ENCODE peak calls at places on chromosomes 2 and 18, in eight cellular contexts. One of them, this sample, is unnamed.

GRCh38 chr2:209208211-209208610 is 215.6 kb upstream of the MAP2 start:
- DNase-seq in IMR-90: no peak
- DNase-seq in astrocyte: no peak
- DNase-seq in CD8-positive, alpha-beta memory T cell: no peak
- DNase-seq in transverse colon: peak; percentile 50
- DNase-seq in aorta: no peak
- DNase-seq in right lobe of liver: no peak
- DNase-seq in mesenchymal stem cell: peak; percentile 22
- DNase-seq in this sample: no peak

GRCh38 chr18:28594034-28594433 is 417.1 kb upstream of the CDH2 start:
- DNase-seq in IMR-90: peak; percentile 41
- DNase-seq in astrocyte: peak; percentile 7
- DNase-seq in CD8-positive, alpha-beta memory T cell: no peak
- DNase-seq in transverse colon: no peak
- DNase-seq in aorta: no peak
- DNase-seq in right lobe of liver: no peak
- DNase-seq in mesenchymal stem cell: peak; percentile 18
- DNase-seq in this sample: no peak

GRCh38 chr18:13283746-13284145 is 65.2 kb downstream of the LDLRAD4 start:
- DNase-seq in IMR-90: no peak
- DNase-seq in astrocyte: no peak
- DNase-seq in CD8-positive, alpha-beta memory T cell: no peak
- DNase-seq in transverse colon: no peak
- DNase-seq in aorta: no peak
- DNase-seq in right lobe of liver: no peak
- DNase-seq in mesenchymal stem cell: no peak
- DNase-seq in this sample: no peak

GRCh38 chr2:40534528-40534927 is 82.6 kb upstream of the SLC8A1 start:
- DNase-seq in IMR-90: peak; percentile 4
- DNase-seq in astrocyte: peak; percentile 18
- DNase-seq in CD8-positive, alpha-beta memory T cell: no peak
- DNase-seq in transverse colon: no peak
- DNase-seq in aorta: no peak
- DNase-seq in right lobe of liver: no peak
- DNase-seq in mesenchymal stem cell: no peak
- DNase-seq in this sample: no peak

GRCh38 chr2:8119782-8120551 is 561.9 kb upstream of the ID2 start:
- DNase-seq in IMR-90: peak; percentile 73
- DNase-seq in astrocyte: peak; percentile 66
- DNase-seq in CD8-positive, alpha-beta memory T cell: no peak
- DNase-seq in transverse colon: peak; percentile 27
- DNase-seq in aorta: no peak
- DNase-seq in right lobe of liver: peak; percentile 76
- DNase-seq in mesenchymal stem cell: peak; percentile 40
- DNase-seq in this sample: no peak

GRCh38 chr2:191150451-191151314 is at the start of gene STAT4:
- DNase-seq in IMR-90: peak; percentile 47
- DNase-seq in astrocyte: peak; percentile 67
- DNase-seq in CD8-positive, alpha-beta memory T cell: peak; percentile 91
- DNase-seq in transverse colon: peak; percentile 81
- DNase-seq in aorta: peak; percentile 69
- DNase-seq in right lobe of liver: no peak
- DNase-seq in mesenchymal stem cell: peak; percentile 81
- DNase-seq in this sample: peak; percentile 84

GRCh38 chr2:214069254-214069653 is 341.6 kb upstream of the VWC2L start:
- DNase-seq in IMR-90: peak; percentile 93
- DNase-seq in astrocyte: peak; percentile 93
- DNase-seq in CD8-positive, alpha-beta memory T cell: no peak
- DNase-seq in transverse colon: no peak
- DNase-seq in aorta: no peak
- DNase-seq in right lobe of liver: no peak
- DNase-seq in mesenchymal stem cell: peak; percentile 95
- DNase-seq in this sample: no peak

GRCh38 chr2:232588680-232589585 is 38.4 kb downstream of the EIF4E2 start:
- DNase-seq in IMR-90: peak; percentile 86
- DNase-seq in astrocyte: peak; percentile 83
- DNase-seq in CD8-positive, alpha-beta memory T cell: no peak
- DNase-seq in transverse colon: peak; percentile 71
- DNase-seq in aorta: peak; percentile 81
- DNase-seq in right lobe of liver: peak; percentile 87
- DNase-seq in mesenchymal stem cell: no peak
- DNase-seq in this sample: no peak

GRCh38 chr2:43326116-43326825 is 99.9 kb upstream of the ZFP36L2 start:
- DNase-seq in IMR-90: no peak
- DNase-seq in astrocyte: no peak
- DNase-seq in CD8-positive, alpha-beta memory T cell: no peak
- DNase-seq in transverse colon: no peak
- DNase-seq in aorta: no peak
- DNase-seq in right lobe of liver: no peak
- DNase-seq in mesenchymal stem cell: no peak
- DNase-seq in this sample: no peak

GRCh38 chr2:45029215-45029614 is 20.0 kb upstream of the SIX2 start:
- DNase-seq in IMR-90: no peak
- DNase-seq in astrocyte: no peak
- DNase-seq in CD8-positive, alpha-beta memory T cell: no peak
- DNase-seq in transverse colon: no peak
- DNase-seq in aorta: no peak
- DNase-seq in right lobe of liver: no peak
- DNase-seq in mesenchymal stem cell: no peak
- DNase-seq in this sample: no peak

GRCh38 chr2:240450532-240451107 is 15.2 kb downstream of the GPC1 start:
- DNase-seq in IMR-90: no peak
- DNase-seq in astrocyte: no peak
- DNase-seq in CD8-positive, alpha-beta memory T cell: no peak
- DNase-seq in transverse colon: no peak
- DNase-seq in aorta: no peak
- DNase-seq in right lobe of liver: no peak
- DNase-seq in mesenchymal stem cell: no peak
- DNase-seq in this sample: no peak

GRCh38 chr2:130825231-130825971 is 11.3 kb upstream of the ARHGEF4 start:
- DNase-seq in IMR-90: no peak
- DNase-seq in astrocyte: no peak
- DNase-seq in CD8-positive, alpha-beta memory T cell: no peak
- DNase-seq in transverse colon: no peak
- DNase-seq in aorta: peak; percentile 71
- DNase-seq in right lobe of liver: no peak
- DNase-seq in mesenchymal stem cell: no peak
- DNase-seq in this sample: no peak

GRCh38 chr18:70195852-70196434 is 9.5 kb downstream of the RTTN start:
- DNase-seq in IMR-90: peak; percentile 70
- DNase-seq in astrocyte: peak; percentile 27
- DNase-seq in CD8-positive, alpha-beta memory T cell: no peak
- DNase-seq in transverse colon: peak; percentile 9
- DNase-seq in aorta: no peak
- DNase-seq in right lobe of liver: no peak
- DNase-seq in mesenchymal stem cell: peak; percentile 57
- DNase-seq in this sample: no peak

GRCh38 chr2:144357623-144358400 is 162.1 kb downstream of the ZEB2 start:
- DNase-seq in IMR-90: peak; percentile 99
- DNase-seq in astrocyte: peak; percentile 99
- DNase-seq in CD8-positive, alpha-beta memory T cell: no peak
- DNase-seq in transverse colon: no peak
- DNase-seq in aorta: no peak
- DNase-seq in right lobe of liver: no peak
- DNase-seq in mesenchymal stem cell: peak; percentile 99
- DNase-seq in this sample: no peak

GRCh38 chr2:96977631-96978195 is 8.7 kb downstream of the FAM178B start:
- DNase-seq in IMR-90: peak; percentile 79
- DNase-seq in astrocyte: peak; percentile 76
- DNase-seq in CD8-positive, alpha-beta memory T cell: no peak
- DNase-seq in transverse colon: no peak
- DNase-seq in aorta: no peak
- DNase-seq in right lobe of liver: no peak
- DNase-seq in mesenchymal stem cell: peak; percentile 68
- DNase-seq in this sample: no peak

GRCh38 chr2:98729652-98730051 is 1.3 kb downstream of the MGAT4A start:
- DNase-seq in IMR-90: no peak
- DNase-seq in astrocyte: no peak
- DNase-seq in CD8-positive, alpha-beta memory T cell: no peak
- DNase-seq in transverse colon: no peak
- DNase-seq in aorta: no peak
- DNase-seq in right lobe of liver: no peak
- DNase-seq in mesenchymal stem cell: no peak
- DNase-seq in this sample: no peak

GRCh38 chr18:54684786-54685185 is 93.7 kb downstream of the DYNAP start:
- DNase-seq in IMR-90: no peak
- DNase-seq in astrocyte: peak; percentile 53
- DNase-seq in CD8-positive, alpha-beta memory T cell: no peak
- DNase-seq in transverse colon: no peak
- DNase-seq in aorta: no peak
- DNase-seq in right lobe of liver: no peak
- DNase-seq in mesenchymal stem cell: peak; percentile 88
- DNase-seq in this sample: no peak

GRCh38 chr2:82139979-82140611 is 1835.5 kb upstream of the LRRTM1 start:
- DNase-seq in IMR-90: no peak
- DNase-seq in astrocyte: no peak
- DNase-seq in CD8-positive, alpha-beta memory T cell: no peak
- DNase-seq in transverse colon: peak; percentile 29
- DNase-seq in aorta: no peak
- DNase-seq in right lobe of liver: no peak
- DNase-seq in mesenchymal stem cell: no peak
- DNase-seq in this sample: no peak

GRCh38 chr2:47069628-47070154 is 85.4 kb downstream of the STPG4 start:
- DNase-seq in IMR-90: peak; percentile 65
- DNase-seq in astrocyte: peak; percentile 76
- DNase-seq in CD8-positive, alpha-beta memory T cell: no peak
- DNase-seq in transverse colon: peak; percentile 87
- DNase-seq in aorta: peak; percentile 92
- DNase-seq in right lobe of liver: no peak
- DNase-seq in mesenchymal stem cell: peak; percentile 60
- DNase-seq in this sample: no peak
- H3K4me1 ChIP-seq in IMR-90: peaks cover 46% of the 10 kb centered on the region
- H3K4me1 ChIP-seq in astrocyte: peaks cover 62% of the 10 kb centered on the region
- H3K4me1 ChIP-seq in CD8-positive, alpha-beta memory T cell: peaks cover 34% of the 10 kb centered on the region
- H3K4me1 ChIP-seq in transverse colon: peaks cover 89% of the 10 kb centered on the region
- H3K4me1 ChIP-seq in aorta: peaks cover 2% of the 10 kb centered on the region
- H3K4me1 ChIP-seq in right lobe of liver: peaks cover 14% of the 10 kb centered on the region
- H3K4me1 ChIP-seq in mesenchymal stem cell: peaks cover 48% of the 10 kb centered on the region
- H3K4me1 ChIP-seq in this sample: peaks cover 27% of the 10 kb centered on the region

DNA sequence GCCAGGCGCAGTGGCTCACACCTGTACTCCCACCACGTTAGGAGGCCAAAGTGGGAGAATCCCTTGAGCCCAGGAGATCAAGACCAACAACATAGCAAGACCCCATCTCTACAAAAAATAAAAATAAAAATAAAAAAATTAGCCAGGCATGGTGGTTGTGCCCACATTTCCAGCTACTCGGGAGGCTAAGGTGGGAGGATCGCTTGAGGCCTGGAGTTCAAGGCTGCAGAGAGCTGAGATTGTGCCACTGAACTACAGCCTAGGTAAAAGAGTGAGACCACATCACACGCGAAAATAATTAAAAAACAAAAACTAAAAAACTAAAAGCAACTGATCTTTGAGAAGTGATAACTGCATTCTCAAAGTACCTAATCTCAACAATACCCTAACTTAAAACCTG is 1.8 kb downstream of the C2orf76 start:
- DNase-seq in IMR-90: no peak
- DNase-seq in astrocyte: no peak
- DNase-seq in CD8-positive, alpha-beta memory T cell: no peak
- DNase-seq in transverse colon: no peak
- DNase-seq in aorta: no peak
- DNase-seq in right lobe of liver: no peak
- DNase-seq in mesenchymal stem cell: no peak
- DNase-seq in this sample: no peak
- H3K4me3 ChIP-seq in IMR-90: no peak overlapping the region
- H3K4me3 ChIP-seq in astrocyte: no peak overlapping the region
- H3K4me3 ChIP-seq in CD8-positive, alpha-beta memory T cell: no peak overlapping the region
- H3K4me3 ChIP-seq in transverse colon: no peak overlapping the region
- H3K4me3 ChIP-seq in aorta: no peak overlapping the region
- H3K4me3 ChIP-seq in right lobe of liver: no peak overlapping the region
- H3K4me3 ChIP-seq in mesenchymal stem cell: peak overlapping the region; percentile 98
- H3K4me3 ChIP-seq in this sample: no peak overlapping the region

DNA sequence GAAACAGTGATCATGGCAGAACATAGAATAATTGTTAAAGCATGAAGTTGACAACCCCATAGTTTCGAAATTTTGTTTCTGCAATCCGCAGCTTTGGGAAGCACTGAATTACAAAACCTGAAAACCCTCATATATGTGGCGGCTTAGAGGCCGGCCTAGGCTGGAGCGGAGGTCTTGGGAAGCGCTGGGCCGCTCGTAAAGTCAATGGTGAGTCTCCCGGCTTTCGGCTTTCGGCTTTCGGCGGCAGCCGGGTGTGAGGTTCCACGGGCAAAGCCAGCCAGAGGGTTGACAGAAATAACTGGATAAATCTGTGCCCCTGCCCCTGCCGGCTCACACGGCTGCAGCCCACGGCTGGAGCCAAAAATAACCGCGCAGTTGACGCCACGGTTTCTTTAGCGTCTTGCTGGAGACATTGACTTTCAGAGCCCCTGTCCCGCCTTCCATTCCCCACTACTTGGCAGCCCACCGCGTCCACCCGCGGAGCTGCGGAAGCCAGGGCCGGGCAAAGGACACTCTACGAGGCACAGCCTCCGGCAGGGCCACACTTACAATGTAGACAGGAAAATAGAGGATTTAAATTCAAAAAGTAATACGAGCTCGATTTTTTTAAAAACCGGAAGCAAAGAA is 28.5 kb upstream of the ATP6V1B1 start:
- DNase-seq in IMR-90: no peak
- DNase-seq in astrocyte: no peak
- DNase-seq in CD8-positive, alpha-beta memory T cell: no peak
- DNase-seq in transverse colon: no peak
- DNase-seq in aorta: no peak
- DNase-seq in right lobe of liver: no peak
- DNase-seq in mesenchymal stem cell: peak; percentile 33
- DNase-seq in this sample: no peak
- H3K27me3 ChIP-seq in IMR-90: peaks cover 8% of the 10 kb centered on the region
- H3K27me3 ChIP-seq in astrocyte: peaks cover 48% of the 10 kb centered on the region
- H3K27me3 ChIP-seq in CD8-positive, alpha-beta memory T cell: peaks cover 59% of the 10 kb centered on the region
- H3K27me3 ChIP-seq in transverse colon: peaks cover 99% of the 10 kb centered on the region
- H3K27me3 ChIP-seq in aorta: no peaks in the 10 kb centered on the region
- H3K27me3 ChIP-seq in right lobe of liver: peaks cover 39% of the 10 kb centered on the region
- H3K27me3 ChIP-seq in mesenchymal stem cell: peaks cover 46% of the 10 kb centered on the region
- H3K27me3 ChIP-seq in this sample: peaks cover 44% of the 10 kb centered on the region

DNA sequence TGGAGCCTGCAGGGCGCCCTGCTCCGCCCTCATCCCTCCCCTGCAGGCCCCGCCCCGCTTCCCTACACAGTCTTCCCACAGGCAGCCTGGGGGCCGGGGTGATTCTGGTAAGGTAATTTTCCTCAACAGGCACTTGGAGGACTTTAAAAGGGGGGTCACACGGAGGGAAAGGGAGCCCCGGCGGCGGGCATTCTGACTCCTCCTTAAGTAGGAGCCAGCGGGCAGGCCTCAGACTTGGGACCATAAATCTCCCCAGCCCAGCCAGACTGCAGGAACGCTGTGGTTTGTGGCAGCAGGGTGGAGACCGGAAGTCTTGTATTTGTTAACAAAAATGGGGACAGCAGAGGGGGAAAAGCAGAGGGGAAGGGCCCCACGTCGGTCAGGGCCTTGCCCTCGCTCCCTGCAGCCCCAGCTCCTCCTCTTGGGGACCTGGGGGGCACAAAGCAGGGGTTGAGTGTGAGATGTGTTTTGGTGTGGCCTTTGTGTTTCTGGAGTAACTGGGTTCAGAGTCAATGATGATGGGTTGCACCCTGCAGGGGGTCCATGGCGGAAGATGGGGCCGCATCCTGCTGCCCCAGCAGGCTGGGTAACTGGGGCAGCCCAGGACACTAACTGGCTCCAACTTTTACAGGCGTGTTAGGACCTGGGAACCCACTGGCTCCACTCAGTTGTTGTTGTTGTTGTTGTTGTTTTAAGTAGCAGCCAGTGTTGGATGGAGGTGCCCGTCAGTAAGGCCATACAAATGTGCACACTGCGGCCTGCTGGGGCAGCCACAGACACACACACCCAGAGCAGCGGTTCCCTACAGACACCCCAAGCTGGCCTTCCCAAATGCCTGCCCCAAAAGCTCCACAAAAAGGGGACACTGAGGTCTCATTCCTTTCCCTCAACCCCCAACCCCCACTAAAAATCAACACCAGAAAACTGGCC is 27.7 kb downstream of the SMAD7 start:
- DNase-seq in IMR-90: peak; percentile 82
- DNase-seq in astrocyte: peak; percentile 95
- DNase-seq in CD8-positive, alpha-beta memory T cell: no peak
- DNase-seq in transverse colon: peak; percentile 79
- DNase-seq in aorta: peak; percentile 88
- DNase-seq in right lobe of liver: peak; percentile 50
- DNase-seq in mesenchymal stem cell: peak; percentile 96
- DNase-seq in this sample: no peak
- H3K4me1 ChIP-seq in IMR-90: peaks cover 47% of the 10 kb centered on the region
- H3K4me1 ChIP-seq in astrocyte: peaks cover 50% of the 10 kb centered on the region
- H3K4me1 ChIP-seq in CD8-positive, alpha-beta memory T cell: peaks cover 49% of the 10 kb centered on the region
- H3K4me1 ChIP-seq in transverse colon: peaks cover 66% of the 10 kb centered on the region
- H3K4me1 ChIP-seq in aorta: no peaks in the 10 kb centered on the region
- H3K4me1 ChIP-seq in right lobe of liver: peaks cover 37% of the 10 kb centered on the region
- H3K4me1 ChIP-seq in mesenchymal stem cell: peaks cover 64% of the 10 kb centered on the region
- H3K4me1 ChIP-seq in this sample: peaks cover 36% of the 10 kb centered on the region